ENCODE peak calls at places on chromosomes 5 and 9, in nine cellular contexts. V is BE2C; N is NCI-H226; X is stomach; U is GM20000; Q is activated CD4-positive, CD25-positive, alpha-beta regulatory T cell treated with anti-CD3 and anti-CD28 coated beads, Interleukin-2, amount 50 U/mL, for 72 hours; A is neural progenitor cell; R is CD4-positive, alpha-beta T cell; K is activated T-cell treated with anti-CD3 and anti-CD28 coated beads, Interleukin-2, amount 50 U/mL, for 1 hour. Z is an unnamed sample.

GRCh38 chr5:133796186-133796585 is 172.2 kb downstream of the C5orf15 start:
- DNase-seq in R (no peak), A (no peak), X (no peak), Q (no peak), K (no peak), V (no peak), U (no peak), N (no peak), Z (no peak)

GRCh38 chr9:95284667-95285066 is 32.8 kb downstream of the FANCC start:
- DNase-seq in K (no peak), V (no peak), N (no peak), A (no peak), U (no peak), R (no peak), X (no peak), Q (no peak), Z (no peak)

GRCh38 chr5:122093861-122094650 is 16.0 kb upstream of the LOX start:
- DNase-seq in K (no peak), A (no peak), N (no peak), U (no peak), X (no peak), Q (no peak), R (no peak), V (no peak), Z (no peak)

GRCh38 chr9:128145951-128146351 is 3.3 kb upstream of the LCN2 start:
- DNase-seq in V (peak; percentile 5), X (no peak), U (no peak), A (no peak), N (no peak), Q (no peak), K (no peak), R (no peak), Z (no peak)

GRCh38 chr9:71928806-71929205 is 17.4 kb downstream of the C9orf85 start:
- DNase-seq in Q (no peak), N (no peak), V (no peak), X (no peak), R (no peak), A (no peak), U (no peak), K (no peak), Z (no peak)

GRCh38 chr5:89989831-89990230 is 419.7 kb downstream of the CETN3 start:
- DNase-seq in N (no peak), Q (no peak), A (no peak), U (no peak), X (no peak), V (no peak), K (no peak), R (no peak), Z (no peak)

GRCh38 chr5:22465177-22465576 is 388.0 kb downstream of the CDH12 start:
- DNase-seq in X (no peak), R (no peak), N (no peak), U (no peak), A (no peak), K (no peak), V (peak; percentile 10), Q (no peak), Z (no peak)

GRCh38 chr5:87803352-87803751 is 390.6 kb upstream of the CCNH start:
- DNase-seq in U (no peak), X (no peak), N (no peak), V (no peak), Q (no peak), K (no peak), A (no peak), R (no peak), Z (no peak)

GRCh38 chr5:65778126-65778525 is 56.1 kb downstream of the NLN start:
- DNase-seq in V (no peak), U (no peak), R (no peak), K (no peak), Q (no peak), N (peak; percentile 26), X (no peak), A (no peak), Z (no peak)

GRCh38 chr5:168270446-168270845 is 21.0 kb upstream of the WWC1 start:
- DNase-seq in A (no peak), K (no peak), X (no peak), V (no peak), Q (no peak), R (no peak), U (no peak), N (peak; percentile 97), Z (no peak)

GRCh38 chr9:14245901-14246525 is 67.9 kb downstream of the NFIB start:
- DNase-seq in N (peak; percentile 79), R (no peak), X (no peak), K (no peak), A (no peak), Q (no peak), U (no peak), V (no peak), Z (no peak)

GRCh38 chr5:158641016-158641415 is 458.7 kb downstream of the EBF1 start:
- DNase-seq in U (no peak), N (no peak), X (no peak), V (no peak), R (no peak), K (no peak), Q (no peak), A (no peak), Z (no peak)

GRCh38 chr9:36101916-36102741 is 34.4 kb upstream of the GLIPR2 start:
- DNase-seq in V (no peak), Q (no peak), A (no peak), K (no peak), R (no peak), U (no peak), X (no peak), N (peak; percentile 87), Z (no peak)

GRCh38 chr9:108439967-108440366 is 415.8 kb downstream of the ACTL7B start:
- DNase-seq in A (no peak), N (peak; percentile 86), K (no peak), V (no peak), R (no peak), X (no peak), U (no peak), Q (no peak), Z (no peak)

GRCh38 chr5:395921-396714 is 46.9 kb upstream of the EXOC3 start:
- DNase-seq in N (no peak), V (no peak), R (no peak), K (no peak), A (no peak), U (peak; percentile 6), Q (no peak), X (no peak), Z (peak; percentile 49)

GRCh38 chr5:116097301-116097700 is 12.5 kb downstream of the COMMD10 start:
- DNase-seq in K (no peak), V (no peak), Q (no peak), R (no peak), A (no peak), U (no peak), X (no peak), N (no peak), Z (no peak)

GRCh38 chr5:140998921-140999410 is 32.7 kb downstream of the PCDHAC2 start:
- DNase-seq in N (no peak), K (no peak), X (no peak), Q (no peak), U (no peak), V (no peak), A (peak; percentile 11), R (no peak), Z (no peak)

GRCh38 chr9:23587903-23588302 is 238.1 kb downstream of the ELAVL2 start:
- DNase-seq in V (no peak), K (no peak), U (no peak), N (no peak), A (peak; percentile 6), R (no peak), Q (no peak), X (no peak), Z (no peak)

GRCh38 chr5:25119654-25120053 is 474.9 kb upstream of the CDH10 start:
- DNase-seq in U (peak; percentile 13), K (no peak), A (no peak), Q (no peak), X (no peak), N (no peak), V (no peak), R (no peak), Z (no peak)

GRCh38 chr9:32698706-32699277 is 63.3 kb upstream of the TAF1L start:
- DNase-seq in V (no peak), K (no peak), N (no peak), Q (no peak), R (no peak), A (no peak), X (no peak), U (no peak), Z (no peak)

GRCh38 chr5:78518365-78519197 is 130.0 kb downstream of the LHFPL2 start:
- DNase-seq in U (no peak), R (no peak), V (no peak), X (peak; percentile 46), Q (no peak), N (peak; percentile 79), K (no peak), A (no peak), Z (no peak)

GRCh38 chr5:175709276-175709781 is 51.5 kb downstream of the HRH2 start:
- DNase-seq in A (no peak), K (no peak), X (peak; percentile 24), V (no peak), U (no peak), R (no peak), Q (peak; percentile 25), N (no peak), Z (no peak)

GRCh38 chr5:99061299-99061698 is 132.5 kb upstream of the CHD1 start:
- DNase-seq in A (no peak), V (no peak), U (no peak), N (no peak), Q (no peak), K (no peak), X (no peak), R (no peak), Z (no peak)

GRCh38 chr5:3526551-3527185 is 69.0 kb upstream of the IRX1 start:
- DNase-seq in A (no peak), K (no peak), N (no peak), X (no peak), Q (no peak), U (no peak), V (no peak), R (no peak), Z (no peak)

GRCh38 chr5:103464801-103465484 is 97.6 kb downstream of the NUDT12 start:
- DNase-seq in N (peak; percentile 5), A (no peak), V (no peak), X (no peak), Q (no peak), R (no peak), U (no peak), K (no peak), Z (no peak)

Z was measured in activated naive CD8-positive, alpha-beta T cell treated with anti-CD3 and anti-CD28 coated beads, Interleukin-2, amount 10 ng/mL, durations not matched to agents 7 days and 5 days.